ENCODE peak calls at places on chromosomes 13 and 19, in seven cellular contexts. O is HCT116, Y is GM12878, R is SK-N-SH, G is K562, E is H1, F is HepG2. T is an unnamed sample.

GRCh38 chr19:49847731-49848696 is 2.9 kb upstream of the PTOV1 start:
- DNase-seq in O (peak), F (no peak), R (no peak), Y (no peak), E (no peak), G (peak), T (no peak)

GRCh38 chr13:23723463-23723862 is 153.3 kb downstream of the TNFRSF19 start:
- DNase-seq in Y (no peak), F (no peak), E (no peak), O (no peak), G (no peak), R (no peak), T (no peak)

GRCh38 chr13:20719783-20720182 is 16.3 kb downstream of the IL17D start:
- DNase-seq in O (no peak), G (no peak), E (no peak), F (no peak), R (no peak), Y (no peak), T (no peak)

GRCh38 chr13:40402931-40403412 is 263.5 kb downstream of the FOXO1 start:
- DNase-seq in R (no peak), G (no peak), O (no peak), E (no peak), F (peak), Y (no peak), T (no peak)

GRCh38 chr13:26872444-26873173 is 112.0 kb upstream of the GPR12 start:
- DNase-seq in R (peak), F (peak), E (peak), O (peak), G (peak), Y (no peak), T (peak)

GRCh38 chr13:29664591-29664990 is 69.1 kb upstream of the SLC7A1 start:
- DNase-seq in F (no peak), O (no peak), Y (no peak), G (no peak), E (no peak), R (no peak), T (no peak)

GRCh38 chr19:33427801-33428626 is 54.5 kb downstream of the CEBPG start:
- DNase-seq in R (no peak), O (no peak), E (no peak), Y (no peak), G (no peak), F (no peak), T (no peak)

GRCh38 chr13:41133951-41134350 is 1.3 kb upstream of the KBTBD6 start:
- DNase-seq in G (no peak), Y (no peak), F (no peak), E (no peak), O (no peak), R (no peak), T (no peak)

GRCh38 chr19:56126983-56127780 is 6.1 kb upstream of the ZNF787 start:
- DNase-seq in Y (no peak), R (no peak), O (no peak), G (peak), F (peak), E (no peak), T (no peak)

GRCh38 chr13:50911051-50911690 is 1.6 kb downstream of the RNASEH2B start:
- DNase-seq in O (no peak), Y (no peak), G (peak), R (peak), F (peak), E (no peak), T (no peak)

GRCh38 chr19:18021121-18021755 is 13.3 kb downstream of the ARRDC2 start:
- DNase-seq in G (peak), F (no peak), E (no peak), R (no peak), O (no peak), Y (no peak), T (no peak)

GRCh38 chr19:18013621-18014111 is 5.7 kb downstream of the ARRDC2 start:
- DNase-seq in R (no peak), F (peak), O (no peak), E (no peak), G (peak), Y (no peak), T (no peak)

GRCh38 chr19:18014197-18014596 is 6.2 kb downstream of the ARRDC2 start:
- DNase-seq in F (no peak), Y (no peak), E (no peak), O (no peak), G (peak), R (no peak), T (no peak)

GRCh38 chr19:18020212-18021067 is 12.5 kb downstream of the ARRDC2 start:
- DNase-seq in Y (no peak), R (peak), F (peak), G (peak), O (no peak), E (no peak), T (no peak)

GRCh38 chr19:18017275-18018083 is 9.5 kb downstream of the ARRDC2 start:
- DNase-seq in O (no peak), G (peak), F (no peak), R (no peak), Y (no peak), E (no peak), T (no peak)
- TF ChIP-seq JUND in O (no peak), G (no peak), F (no peak), R (no peak), Y (no peak), E (no peak), T (no peak)

GRCh38 chr13:98332222-98332621 is 155.2 kb upstream of the RNF113B start:
- DNase-seq in F (no peak), Y (no peak), O (no peak), G (no peak), R (no peak), E (no peak), T (no peak)
- TF ChIP-seq JUND in F (no peak), Y (no peak), O (no peak), G (no peak), R (no peak), E (no peak), T (no peak)

GRCh38 chr19:18332917-18333530 is 7.4 kb upstream of the PGPEP1 start:
- DNase-seq in R (no peak), G (no peak), Y (no peak), O (no peak), F (peak), E (no peak), T (no peak)

GRCh38 chr19:18326772-18327171 is 3.9 kb upstream of the LSM4 start:
- DNase-seq in O (no peak), G (no peak), E (no peak), F (no peak), R (no peak), Y (no peak), T (peak)

GRCh38 chr19:18330865-18331264 is 8.0 kb upstream of the LSM4 start:
- DNase-seq in Y (no peak), O (no peak), E (no peak), G (no peak), R (no peak), F (no peak), T (no peak)

GRCh38 chr19:18329035-18329376 is 6.1 kb upstream of the LSM4 start:
- DNase-seq in R (no peak), F (peak), G (peak), O (no peak), E (no peak), Y (no peak), T (no peak)

DNA sequence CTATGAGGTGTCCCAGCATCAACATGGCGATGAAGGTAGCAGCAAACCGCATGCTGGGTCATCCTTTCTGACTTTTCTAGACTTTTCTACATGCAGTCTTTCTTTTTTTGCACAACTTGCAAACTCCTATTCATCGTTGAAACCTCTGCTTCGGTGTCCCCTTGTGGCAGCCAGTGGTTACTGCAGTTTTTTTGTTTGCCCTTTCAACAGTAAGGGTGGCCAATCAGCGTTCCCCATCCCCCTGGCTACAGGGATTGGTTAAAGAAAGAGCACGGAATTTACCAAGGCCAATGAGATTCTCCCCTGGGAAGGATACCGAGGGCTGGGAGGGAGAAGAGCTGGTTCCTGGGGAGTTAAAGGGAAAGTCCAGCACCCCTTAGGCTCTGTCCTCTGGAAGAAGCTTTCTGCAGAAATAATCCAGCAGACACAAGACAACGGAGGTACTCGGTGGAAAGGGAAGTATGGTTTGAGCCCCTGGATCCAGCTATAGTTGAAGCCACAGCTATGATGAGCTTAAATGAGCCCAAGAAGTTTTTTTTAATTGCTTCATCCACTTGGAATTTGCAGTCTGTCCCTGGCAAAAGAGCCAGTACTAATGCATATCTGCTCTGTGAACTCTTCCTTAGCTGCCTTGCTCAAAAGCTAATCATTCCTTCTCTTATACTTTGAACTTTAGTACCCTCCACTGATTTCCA is 5.6 kb upstream of the LSM4 start:
- DNase-seq in R (peak), O (peak), G (peak), E (peak), Y (peak), F (peak), T (peak)
- TF ChIP-seq JUND in R (no peak), O (no peak), G (no peak), E (no peak), Y (no peak), F (no peak), T (no peak)

GRCh38 chr19:9981406-9982260 is 28.7 kb downstream of the COL5A3 start:
- DNase-seq in Y (no peak), G (no peak), F (no peak), O (no peak), R (no peak), E (no peak), T (no peak)
- TF ChIP-seq JUND in Y (no peak), G (no peak), F (no peak), O (no peak), R (no peak), E (no peak), T (no peak)

GRCh38 chr19:10335149-10336053 is 2.1 kb upstream of the RAVER1 start:
- DNase-seq in E (peak), G (no peak), O (no peak), F (no peak), Y (no peak), R (no peak), T (no peak)

GRCh38 chr19:10333758-10334339 is 520 bp upstream of the RAVER1 start:
- DNase-seq in O (no peak), G (no peak), R (no peak), F (no peak), E (peak), Y (no peak), T (no peak)

GRCh38 chr19:10332158-10332964 is 968 bp downstream of the RAVER1 start:
- DNase-seq in G (peak), R (no peak), Y (no peak), F (peak), E (no peak), O (no peak), T (no peak)

GRCh38 chr19:10332965-10333757 is at the start of gene RAVER1:
- DNase-seq in E (peak), R (peak), F (peak), Y (peak), O (peak), G (peak), T (peak)

GRCh38 chr19:10334340-10335148 is 1.2 kb upstream of the RAVER1 start:
- DNase-seq in O (peak), Y (no peak), R (peak), G (peak), E (peak), F (peak), T (peak)
- TF ChIP-seq JUND in O (no peak), Y (no peak), R (no peak), G (peak), E (no peak), F (no peak), T (no peak)

DNA sequence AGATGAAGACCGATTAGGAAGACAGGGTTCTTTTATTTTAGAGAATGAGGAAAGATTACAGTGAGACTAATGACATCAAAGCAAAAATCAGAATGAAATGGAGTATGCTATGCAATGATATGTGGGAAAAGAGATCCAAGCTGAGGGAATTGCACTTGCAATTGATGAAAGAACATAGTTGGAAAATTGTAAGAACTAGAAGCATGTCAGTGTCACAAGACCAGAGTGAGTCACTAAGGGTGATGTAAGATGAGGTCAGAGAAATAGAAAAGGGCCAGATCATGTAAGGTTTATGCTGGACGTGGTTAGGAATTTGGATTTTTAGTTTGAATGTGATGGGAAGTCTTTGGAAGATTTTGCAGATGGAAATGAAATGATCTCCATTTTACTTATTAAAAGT is 1937.3 kb downstream of the OLFM4 start:
- DNase-seq in R (no peak), O (no peak), G (no peak), Y (no peak), F (no peak), E (no peak), T (no peak)
- TF ChIP-seq JUND in R (no peak), O (no peak), G (no peak), Y (no peak), F (no peak), E (no peak), T (no peak)

T was measured in T47D.